ENCODE peak calls at places on chromosomes 11 and 22, in five cellular contexts. V is A549; U is activated CD8-positive, alpha-beta T cell treated with anti-CD3 and anti-CD28 coated beads for 36 hours; X is right atrium auricular region; M is GM23338. W is an unnamed sample.

GRCh38 chr11:69638941-69639681 is 1.8 kb upstream of the CCND1 start:
- DNase-seq in V (peak), U (peak), X (peak), M (peak), W (peak)

GRCh38 chr11:70541699-70542098 is 143.4 kb downstream of the CTTN start:
- DNase-seq in V (no peak), U (no peak), X (no peak), M (no peak), W (no peak)

GRCh38 chr11:12854829-12855228 is 154.3 kb upstream of the RASSF10 start:
- DNase-seq in V (peak), U (no peak), X (no peak), M (no peak), W (no peak)

GRCh38 chr11:133922078-133922870 is 34.5 kb downstream of the IGSF9B start:
- DNase-seq in V (no peak), U (no peak), X (no peak), M (no peak), W (no peak)

GRCh38 chr22:36385491-36386350 is 2.0 kb downstream of the MYH9 start:
- DNase-seq in V (no peak), U (peak), X (no peak), M (peak), W (no peak)

GRCh38 chr11:12160680-12161079 is 50.3 kb downstream of the MICAL2 start:
- DNase-seq in V (no peak), U (no peak), X (no peak), M (no peak), W (no peak)

GRCh38 chr11:116636341-116636968 is 136.3 kb downstream of the BUD13 start:
- DNase-seq in V (no peak), U (no peak), X (no peak), M (peak), W (no peak)

GRCh38 chr11:72735495-72736027 is 16.6 kb downstream of the ARAP1 start:
- DNase-seq in V (no peak), U (no peak), X (no peak), M (peak), W (no peak)

GRCh38 chr11:110373061-110373702 is 56.6 kb upstream of the FDX1 start:
- DNase-seq in V (no peak), U (no peak), X (no peak), M (no peak), W (no peak)

GRCh38 chr22:30876221-30876751 is 92.3 kb downstream of the MORC2 start:
- DNase-seq in V (no peak), U (no peak), X (no peak), M (no peak), W (no peak)

W was measured in Panc1.